ENCODE peak calls at places on chromosomes 1 and 21, in seven cellular contexts. One of them, this sample, is unnamed.

GRCh38 chr1:228345201-228345930 is 61.3 kb downstream of the TRIM11 start:
- DNase-seq in hippocampal formation: no peak
- DNase-seq in activated T-cell treated with anti-CD3 and anti-CD28 coated beads, Interleukin-2, amount 50 U/mL, for 24 hours: peak
- DNase-seq in smooth muscle cell of the brain vasculature: no peak
- DNase-seq in globus pallidus: no peak
- DNase-seq in endothelial cell: no peak
- DNase-seq in HEK293T: no peak
- DNase-seq in this sample: no peak

GRCh38 chr1:60960846-60961542 is 121.4 kb upstream of the NFIA start:
- DNase-seq in HEK293T: no peak
- DNase-seq in hippocampal formation: no peak
- DNase-seq in smooth muscle cell of the brain vasculature: no peak
- DNase-seq in endothelial cell: no peak
- DNase-seq in globus pallidus: no peak
- DNase-seq in activated T-cell treated with anti-CD3 and anti-CD28 coated beads, Interleukin-2, amount 50 U/mL, for 24 hours: no peak
- DNase-seq in this sample: no peak

GRCh38 chr1:205700865-205701401 is 20.6 kb upstream of the SLC45A3 start:
- DNase-seq in HEK293T: no peak
- DNase-seq in hippocampal formation: peak
- DNase-seq in globus pallidus: peak
- DNase-seq in smooth muscle cell of the brain vasculature: no peak
- DNase-seq in activated T-cell treated with anti-CD3 and anti-CD28 coated beads, Interleukin-2, amount 50 U/mL, for 24 hours: no peak
- DNase-seq in endothelial cell: peak
- DNase-seq in this sample: no peak

GRCh38 chr21:17736072-17736471 is 83.1 kb downstream of the C21orf91 start:
- DNase-seq in activated T-cell treated with anti-CD3 and anti-CD28 coated beads, Interleukin-2, amount 50 U/mL, for 24 hours: no peak
- DNase-seq in globus pallidus: no peak
- DNase-seq in HEK293T: no peak
- DNase-seq in hippocampal formation: no peak
- DNase-seq in endothelial cell: no peak
- DNase-seq in smooth muscle cell of the brain vasculature: no peak
- DNase-seq in this sample: no peak

GRCh38 chr1:76929136-76929535 is 61.9 kb downstream of the ST6GALNAC5 start:
- DNase-seq in smooth muscle cell of the brain vasculature: no peak
- DNase-seq in HEK293T: no peak
- DNase-seq in endothelial cell: no peak
- DNase-seq in globus pallidus: no peak
- DNase-seq in activated T-cell treated with anti-CD3 and anti-CD28 coated beads, Interleukin-2, amount 50 U/mL, for 24 hours: no peak
- DNase-seq in hippocampal formation: no peak
- DNase-seq in this sample: no peak

GRCh38 chr1:244163861-244164562 is 112.9 kb downstream of the ZBTB18 start:
- DNase-seq in activated T-cell treated with anti-CD3 and anti-CD28 coated beads, Interleukin-2, amount 50 U/mL, for 24 hours: no peak
- DNase-seq in HEK293T: no peak
- DNase-seq in hippocampal formation: no peak
- DNase-seq in globus pallidus: no peak
- DNase-seq in endothelial cell: no peak
- DNase-seq in smooth muscle cell of the brain vasculature: peak
- DNase-seq in this sample: no peak

GRCh38 chr1:48753293-48753692 is 23.4 kb downstream of the BEND5 start:
- DNase-seq in hippocampal formation: no peak
- DNase-seq in globus pallidus: no peak
- DNase-seq in smooth muscle cell of the brain vasculature: no peak
- DNase-seq in endothelial cell: no peak
- DNase-seq in HEK293T: no peak
- DNase-seq in activated T-cell treated with anti-CD3 and anti-CD28 coated beads, Interleukin-2, amount 50 U/mL, for 24 hours: no peak
- DNase-seq in this sample: no peak

GRCh38 chr1:41394405-41394804 is 33.2 kb downstream of the FOXO6 start:
- DNase-seq in endothelial cell: no peak
- DNase-seq in HEK293T: no peak
- DNase-seq in smooth muscle cell of the brain vasculature: no peak
- DNase-seq in hippocampal formation: no peak
- DNase-seq in activated T-cell treated with anti-CD3 and anti-CD28 coated beads, Interleukin-2, amount 50 U/mL, for 24 hours: no peak
- DNase-seq in globus pallidus: no peak
- DNase-seq in this sample: no peak

GRCh38 chr1:64948905-64949833 is 17.2 kb downstream of the JAK1 start:
- DNase-seq in activated T-cell treated with anti-CD3 and anti-CD28 coated beads, Interleukin-2, amount 50 U/mL, for 24 hours: no peak
- DNase-seq in endothelial cell: no peak
- DNase-seq in smooth muscle cell of the brain vasculature: no peak
- DNase-seq in hippocampal formation: no peak
- DNase-seq in HEK293T: no peak
- DNase-seq in globus pallidus: no peak
- DNase-seq in this sample: no peak

GRCh38 chr1:39690225-39690624 is 1.0 kb downstream of the HPCAL4 start:
- DNase-seq in hippocampal formation: no peak
- DNase-seq in endothelial cell: no peak
- DNase-seq in HEK293T: no peak
- DNase-seq in activated T-cell treated with anti-CD3 and anti-CD28 coated beads, Interleukin-2, amount 50 U/mL, for 24 hours: no peak
- DNase-seq in smooth muscle cell of the brain vasculature: no peak
- DNase-seq in globus pallidus: no peak
- DNase-seq in this sample: no peak

GRCh38 chr1:111444031-111444430 is 5.0 kb downstream of the WDR77 start:
- DNase-seq in globus pallidus: no peak
- DNase-seq in HEK293T: no peak
- DNase-seq in endothelial cell: no peak
- DNase-seq in smooth muscle cell of the brain vasculature: no peak
- DNase-seq in activated T-cell treated with anti-CD3 and anti-CD28 coated beads, Interleukin-2, amount 50 U/mL, for 24 hours: no peak
- DNase-seq in hippocampal formation: no peak
- DNase-seq in this sample: no peak

GRCh38 chr1:113812661-113813135 is 422 bp upstream of the RSBN1 start:
- DNase-seq in HEK293T: peak
- DNase-seq in activated T-cell treated with anti-CD3 and anti-CD28 coated beads, Interleukin-2, amount 50 U/mL, for 24 hours: no peak
- DNase-seq in hippocampal formation: no peak
- DNase-seq in endothelial cell: no peak
- DNase-seq in smooth muscle cell of the brain vasculature: no peak
- DNase-seq in globus pallidus: no peak
- DNase-seq in this sample: peak

GRCh38 chr1:65149391-65149729 is 1.4 kb downstream of the AK4 start:
- DNase-seq in smooth muscle cell of the brain vasculature: no peak
- DNase-seq in endothelial cell: no peak
- DNase-seq in hippocampal formation: no peak
- DNase-seq in HEK293T: no peak
- DNase-seq in activated T-cell treated with anti-CD3 and anti-CD28 coated beads, Interleukin-2, amount 50 U/mL, for 24 hours: no peak
- DNase-seq in globus pallidus: no peak
- DNase-seq in this sample: no peak

GRCh38 chr21:45288441-45288841 is 746 bp upstream of the POFUT2 start:
- DNase-seq in smooth muscle cell of the brain vasculature: no peak
- DNase-seq in HEK293T: no peak
- DNase-seq in globus pallidus: no peak
- DNase-seq in hippocampal formation: no peak
- DNase-seq in endothelial cell: no peak
- DNase-seq in activated T-cell treated with anti-CD3 and anti-CD28 coated beads, Interleukin-2, amount 50 U/mL, for 24 hours: peak
- DNase-seq in this sample: no peak

GRCh38 chr1:44707959-44708831 is 22.8 kb downstream of the RNU5D-1 start:
- DNase-seq in globus pallidus: peak
- DNase-seq in smooth muscle cell of the brain vasculature: no peak
- DNase-seq in hippocampal formation: peak
- DNase-seq in HEK293T: peak
- DNase-seq in activated T-cell treated with anti-CD3 and anti-CD28 coated beads, Interleukin-2, amount 50 U/mL, for 24 hours: peak
- DNase-seq in endothelial cell: peak
- DNase-seq in this sample: peak

GRCh38 chr1:182700351-182700709 is 15.9 kb upstream of the RGS8 start:
- DNase-seq in hippocampal formation: no peak
- DNase-seq in activated T-cell treated with anti-CD3 and anti-CD28 coated beads, Interleukin-2, amount 50 U/mL, for 24 hours: no peak
- DNase-seq in globus pallidus: no peak
- DNase-seq in HEK293T: no peak
- DNase-seq in endothelial cell: no peak
- DNase-seq in smooth muscle cell of the brain vasculature: no peak
- DNase-seq in this sample: no peak

GRCh38 chr1:211628446-211628845 is 47.0 kb downstream of the NEK2 start:
- DNase-seq in endothelial cell: no peak
- DNase-seq in globus pallidus: no peak
- DNase-seq in activated T-cell treated with anti-CD3 and anti-CD28 coated beads, Interleukin-2, amount 50 U/mL, for 24 hours: no peak
- DNase-seq in HEK293T: no peak
- DNase-seq in hippocampal formation: no peak
- DNase-seq in smooth muscle cell of the brain vasculature: no peak
- DNase-seq in this sample: no peak

GRCh38 chr1:218409946-218410510 is 64.9 kb downstream of the TGFB2 start:
- DNase-seq in hippocampal formation: no peak
- DNase-seq in globus pallidus: no peak
- DNase-seq in endothelial cell: no peak
- DNase-seq in HEK293T: no peak
- DNase-seq in activated T-cell treated with anti-CD3 and anti-CD28 coated beads, Interleukin-2, amount 50 U/mL, for 24 hours: no peak
- DNase-seq in smooth muscle cell of the brain vasculature: no peak
- DNase-seq in this sample: no peak

GRCh38 chr1:13836631-13837030 is 136.6 kb downstream of the PRDM2 start:
- DNase-seq in hippocampal formation: no peak
- DNase-seq in activated T-cell treated with anti-CD3 and anti-CD28 coated beads, Interleukin-2, amount 50 U/mL, for 24 hours: no peak
- DNase-seq in endothelial cell: no peak
- DNase-seq in smooth muscle cell of the brain vasculature: no peak
- DNase-seq in globus pallidus: no peak
- DNase-seq in HEK293T: no peak
- DNase-seq in this sample: no peak

This sample was measured in SK-N-SH.